ENCODE peak calls at places on chromosomes 3 and 15, in six cellular contexts. One of them, this sample, is unnamed.
A peak's percentile ranks its signal among the peaks of the same experiment; 100 is the strongest.

GRCh38 chr3:60017631-60018030 is 967.8 kb upstream of the CFAP20DC start:
- DNase-seq in bronchial epithelial cell: peak; percentile 68
- DNase-seq in fibroblast of lung: peak; percentile 4
- DNase-seq in endodermal cell: no peak
- DNase-seq in fibroblast of villous mesenchyme: no peak
- DNase-seq in kidney epithelial cell: peak; percentile 45
- DNase-seq in this sample: peak; percentile 2

GRCh38 chr3:39226106-39226741 is 33.8 kb upstream of the XIRP1 start:
- DNase-seq in endodermal cell: no peak
- DNase-seq in kidney epithelial cell: no peak
- DNase-seq in fibroblast of villous mesenchyme: no peak
- DNase-seq in bronchial epithelial cell: no peak
- DNase-seq in fibroblast of lung: no peak
- DNase-seq in this sample: no peak

GRCh38 chr15:35557012-35557411 is 11.0 kb upstream of the DPH6 start:
- DNase-seq in fibroblast of lung: no peak
- DNase-seq in fibroblast of villous mesenchyme: no peak
- DNase-seq in kidney epithelial cell: no peak
- DNase-seq in bronchial epithelial cell: no peak
- DNase-seq in endodermal cell: no peak
- DNase-seq in this sample: no peak

GRCh38 chr3:136196064-136196400 is at the start of gene MSL2:
- DNase-seq in kidney epithelial cell: no peak
- DNase-seq in fibroblast of lung: no peak
- DNase-seq in endodermal cell: no peak
- DNase-seq in fibroblast of villous mesenchyme: peak; percentile 80
- DNase-seq in bronchial epithelial cell: no peak
- DNase-seq in this sample: no peak

GRCh38 chr15:52370010-52370409 is 74.4 kb upstream of the MYO5C start:
- DNase-seq in bronchial epithelial cell: peak; percentile 70
- DNase-seq in fibroblast of villous mesenchyme: no peak
- DNase-seq in kidney epithelial cell: no peak
- DNase-seq in endodermal cell: no peak
- DNase-seq in fibroblast of lung: no peak
- DNase-seq in this sample: no peak

GRCh38 chr3:81692766-81693165 is 68.7 kb downstream of the GBE1 start:
- DNase-seq in fibroblast of villous mesenchyme: no peak
- DNase-seq in fibroblast of lung: no peak
- DNase-seq in kidney epithelial cell: no peak
- DNase-seq in bronchial epithelial cell: no peak
- DNase-seq in endodermal cell: no peak
- DNase-seq in this sample: no peak

GRCh38 chr3:4712109-4712508 is 219.0 kb downstream of the ITPR1 start:
- DNase-seq in kidney epithelial cell: peak; percentile 82
- DNase-seq in fibroblast of lung: peak; percentile 62
- DNase-seq in bronchial epithelial cell: peak; percentile 99
- DNase-seq in endodermal cell: no peak
- DNase-seq in fibroblast of villous mesenchyme: peak; percentile 94
- DNase-seq in this sample: peak; percentile 90

GRCh38 chr3:129119365-129120100 is 2.1 kb downstream of the RAB43 start:
- DNase-seq in kidney epithelial cell: no peak
- DNase-seq in fibroblast of lung: no peak
- DNase-seq in fibroblast of villous mesenchyme: peak; percentile 43
- DNase-seq in bronchial epithelial cell: no peak
- DNase-seq in endodermal cell: peak; percentile 64
- DNase-seq in this sample: peak; percentile 17

GRCh38 chr3:105700575-105700974 is 168.2 kb downstream of the CBLB start:
- DNase-seq in kidney epithelial cell: no peak
- DNase-seq in fibroblast of lung: no peak
- DNase-seq in endodermal cell: no peak
- DNase-seq in fibroblast of villous mesenchyme: no peak
- DNase-seq in bronchial epithelial cell: no peak
- DNase-seq in this sample: no peak

GRCh38 chr3:126474498-126475410 is 937 bp downstream of the ZXDC start:
- DNase-seq in bronchial epithelial cell: peak; percentile 23
- DNase-seq in kidney epithelial cell: no peak
- DNase-seq in endodermal cell: peak; percentile 81
- DNase-seq in fibroblast of villous mesenchyme: peak; percentile 48
- DNase-seq in fibroblast of lung: peak; percentile 41
- DNase-seq in this sample: peak; percentile 49

GRCh38 chr3:37885831-37886230 is 24.2 kb downstream of the CTDSPL start:
- DNase-seq in fibroblast of villous mesenchyme: peak; percentile 18
- DNase-seq in kidney epithelial cell: no peak
- DNase-seq in endodermal cell: no peak
- DNase-seq in fibroblast of lung: peak; percentile 22
- DNase-seq in bronchial epithelial cell: no peak
- DNase-seq in this sample: no peak

GRCh38 chr3:40464339-40465110 is 7.4 kb downstream of the RPL14 start:
- DNase-seq in kidney epithelial cell: no peak
- DNase-seq in fibroblast of villous mesenchyme: no peak
- DNase-seq in endodermal cell: no peak
- DNase-seq in fibroblast of lung: no peak
- DNase-seq in bronchial epithelial cell: no peak
- DNase-seq in this sample: no peak

DNA sequence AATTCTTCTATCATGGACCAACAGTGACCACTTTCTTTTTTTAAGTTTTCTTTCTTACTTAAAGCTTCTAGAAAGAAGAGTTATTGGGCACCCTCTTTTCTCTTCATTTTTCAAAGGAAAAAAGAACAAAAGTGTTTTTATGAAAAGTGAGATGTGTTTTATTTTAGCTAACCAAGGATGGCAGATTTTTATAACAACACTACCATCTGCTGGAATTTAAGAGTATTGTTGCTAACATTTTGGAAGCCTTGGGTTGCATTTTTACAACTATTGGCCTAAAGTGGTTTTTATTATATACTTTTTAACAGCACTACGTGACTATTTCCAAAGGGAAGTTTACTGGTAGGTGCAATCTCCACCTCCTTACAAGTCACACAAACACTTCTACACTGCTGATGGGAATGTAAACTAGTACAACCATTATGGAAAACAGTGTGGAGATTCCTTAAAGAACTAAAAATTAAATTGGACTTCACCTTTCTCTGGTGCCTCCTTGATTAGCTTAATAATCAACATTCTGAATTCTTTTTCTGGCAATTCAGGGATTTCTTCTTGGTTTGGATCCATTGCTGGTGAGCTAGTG is 237.7 kb upstream of the AGTR1 start:
- DNase-seq in kidney epithelial cell: no peak
- DNase-seq in bronchial epithelial cell: no peak
- DNase-seq in fibroblast of villous mesenchyme: peak; percentile 13
- DNase-seq in fibroblast of lung: peak; percentile 38
- DNase-seq in endodermal cell: no peak
- DNase-seq in this sample: peak; percentile 50
- TF ChIP-seq CTCF in kidney epithelial cell: no peak
- TF ChIP-seq CTCF in bronchial epithelial cell: peak; percentile 3
- TF ChIP-seq CTCF in fibroblast of villous mesenchyme: peak; percentile 12
- TF ChIP-seq CTCF in fibroblast of lung: peak; percentile 37
- TF ChIP-seq CTCF in endodermal cell: peak; percentile 70
- TF ChIP-seq CTCF in this sample: peak; percentile 46

GRCh38 chr15:41883484-41883825 is 10.4 kb downstream of the SPTBN5 start:
- DNase-seq in bronchial epithelial cell: no peak
- DNase-seq in endodermal cell: no peak
- DNase-seq in kidney epithelial cell: no peak
- DNase-seq in fibroblast of lung: no peak
- DNase-seq in fibroblast of villous mesenchyme: no peak
- DNase-seq in this sample: no peak

GRCh38 chr15:41884458-41884857 is 9.4 kb downstream of the SPTBN5 start:
- DNase-seq in fibroblast of villous mesenchyme: no peak
- DNase-seq in fibroblast of lung: no peak
- DNase-seq in bronchial epithelial cell: no peak
- DNase-seq in kidney epithelial cell: no peak
- DNase-seq in endodermal cell: no peak
- DNase-seq in this sample: no peak

GRCh38 chr15:41881550-41881924 is 12.3 kb downstream of the SPTBN5 start:
- DNase-seq in bronchial epithelial cell: no peak
- DNase-seq in kidney epithelial cell: no peak
- DNase-seq in fibroblast of lung: no peak
- DNase-seq in fibroblast of villous mesenchyme: no peak
- DNase-seq in endodermal cell: no peak
- DNase-seq in this sample: no peak

GRCh38 chr15:41881925-41882688 is 11.7 kb downstream of the SPTBN5 start:
- DNase-seq in endodermal cell: peak; percentile 79
- DNase-seq in bronchial epithelial cell: no peak
- DNase-seq in fibroblast of lung: no peak
- DNase-seq in kidney epithelial cell: no peak
- DNase-seq in fibroblast of villous mesenchyme: no peak
- DNase-seq in this sample: peak; percentile 46

GRCh38 chr15:41882689-41883483 is 11.0 kb downstream of the SPTBN5 start:
- DNase-seq in fibroblast of lung: no peak
- DNase-seq in endodermal cell: no peak
- DNase-seq in kidney epithelial cell: no peak
- DNase-seq in fibroblast of villous mesenchyme: no peak
- DNase-seq in bronchial epithelial cell: peak; percentile 34
- DNase-seq in this sample: no peak
- H3K4me3 ChIP-seq in fibroblast of lung: no peak overlapping the region
- H3K4me3 ChIP-seq in endodermal cell: no peak overlapping the region
- H3K4me3 ChIP-seq in kidney epithelial cell: no peak overlapping the region
- H3K4me3 ChIP-seq in fibroblast of villous mesenchyme: no peak overlapping the region
- H3K4me3 ChIP-seq in bronchial epithelial cell: peak overlapping the region; percentile 30
- H3K4me3 ChIP-seq in this sample: no peak overlapping the region

GRCh38 chr3:153513236-153513635 is 351.2 kb downstream of the RAP2B start:
- DNase-seq in fibroblast of lung: peak; percentile 13
- DNase-seq in endodermal cell: peak; percentile 64
- DNase-seq in bronchial epithelial cell: peak; percentile 26
- DNase-seq in fibroblast of villous mesenchyme: peak; percentile 1
- DNase-seq in kidney epithelial cell: no peak
- DNase-seq in this sample: peak; percentile 38
- TF ChIP-seq CTCF in fibroblast of lung: peak; percentile 37
- TF ChIP-seq CTCF in endodermal cell: peak; percentile 80
- TF ChIP-seq CTCF in bronchial epithelial cell: peak; percentile 38
- TF ChIP-seq CTCF in fibroblast of villous mesenchyme: peak; percentile 30
- TF ChIP-seq CTCF in kidney epithelial cell: no peak
- TF ChIP-seq CTCF in this sample: peak; percentile 57

GRCh38 chr15:46266691-46267090 is 631.9 kb downstream of the SQOR start:
- DNase-seq in kidney epithelial cell: no peak
- DNase-seq in endodermal cell: no peak
- DNase-seq in fibroblast of lung: no peak
- DNase-seq in bronchial epithelial cell: no peak
- DNase-seq in fibroblast of villous mesenchyme: no peak
- DNase-seq in this sample: no peak

GRCh38 chr15:46260937-46261336 is 626.1 kb downstream of the SQOR start:
- DNase-seq in fibroblast of lung: no peak
- DNase-seq in kidney epithelial cell: no peak
- DNase-seq in bronchial epithelial cell: no peak
- DNase-seq in endodermal cell: peak; percentile 82
- DNase-seq in fibroblast of villous mesenchyme: no peak
- DNase-seq in this sample: no peak

DNA sequence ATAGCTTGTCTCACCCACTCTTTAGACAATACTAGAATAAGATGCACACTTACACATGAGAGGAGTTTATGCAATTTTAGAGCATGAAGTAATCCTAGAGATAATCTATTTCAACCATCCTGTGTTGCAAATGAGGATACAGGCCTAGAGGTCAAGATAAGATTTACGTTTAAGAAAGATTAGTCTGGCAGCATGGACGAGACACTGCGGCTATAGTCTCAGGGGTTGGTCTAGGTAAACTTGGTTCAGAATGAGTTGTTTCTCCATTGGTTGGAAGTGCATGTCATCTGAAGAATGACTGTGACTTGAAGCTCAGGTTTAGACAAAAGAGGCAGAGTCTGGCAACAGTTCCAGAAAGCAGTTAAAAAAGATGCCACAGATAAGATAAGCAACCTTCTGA is 630.8 kb downstream of the SQOR start:
- DNase-seq in fibroblast of lung: no peak
- DNase-seq in bronchial epithelial cell: no peak
- DNase-seq in kidney epithelial cell: no peak
- DNase-seq in endodermal cell: no peak
- DNase-seq in fibroblast of villous mesenchyme: no peak
- DNase-seq in this sample: no peak
- H3K4me3 ChIP-seq in fibroblast of lung: no peak overlapping the region
- H3K4me3 ChIP-seq in bronchial epithelial cell: no peak overlapping the region
- H3K4me3 ChIP-seq in kidney epithelial cell: no peak overlapping the region
- H3K4me3 ChIP-seq in endodermal cell: no peak overlapping the region
- H3K4me3 ChIP-seq in fibroblast of villous mesenchyme: no peak overlapping the region
- H3K4me3 ChIP-seq in this sample: no peak overlapping the region

GRCh38 chr3:119810018-119810435 is 28.1 kb downstream of the NR1I2 start:
- DNase-seq in endodermal cell: no peak
- DNase-seq in fibroblast of villous mesenchyme: peak; percentile 9
- DNase-seq in fibroblast of lung: peak; percentile 32
- DNase-seq in bronchial epithelial cell: peak; percentile 15
- DNase-seq in kidney epithelial cell: no peak
- DNase-seq in this sample: peak; percentile 30
- TF ChIP-seq CTCF in endodermal cell: no peak
- TF ChIP-seq CTCF in fibroblast of villous mesenchyme: peak; percentile 27
- TF ChIP-seq CTCF in fibroblast of lung: peak; percentile 29
- TF ChIP-seq CTCF in bronchial epithelial cell: peak; percentile 51
- TF ChIP-seq CTCF in kidney epithelial cell: peak; percentile 33
- TF ChIP-seq CTCF in this sample: peak; percentile 38

GRCh38 chr15:37109952-37110630 is 9.7 kb upstream of the MEIS2 start:
- DNase-seq in endodermal cell: peak; percentile 81
- DNase-seq in bronchial epithelial cell: peak; percentile 30
- DNase-seq in fibroblast of lung: peak; percentile 34
- DNase-seq in kidney epithelial cell: no peak
- DNase-seq in fibroblast of villous mesenchyme: peak; percentile 61
- DNase-seq in this sample: no peak
- H3K4me3 ChIP-seq in endodermal cell: peak overlapping the region; percentile 82
- H3K4me3 ChIP-seq in bronchial epithelial cell: peak overlapping the region; percentile 32
- H3K4me3 ChIP-seq in fibroblast of lung: peak overlapping the region; percentile 14
- H3K4me3 ChIP-seq in kidney epithelial cell: peak overlapping the region; percentile 2
- H3K4me3 ChIP-seq in fibroblast of villous mesenchyme: peak overlapping the region; percentile 61
- H3K4me3 ChIP-seq in this sample: no peak overlapping the region

DNA sequence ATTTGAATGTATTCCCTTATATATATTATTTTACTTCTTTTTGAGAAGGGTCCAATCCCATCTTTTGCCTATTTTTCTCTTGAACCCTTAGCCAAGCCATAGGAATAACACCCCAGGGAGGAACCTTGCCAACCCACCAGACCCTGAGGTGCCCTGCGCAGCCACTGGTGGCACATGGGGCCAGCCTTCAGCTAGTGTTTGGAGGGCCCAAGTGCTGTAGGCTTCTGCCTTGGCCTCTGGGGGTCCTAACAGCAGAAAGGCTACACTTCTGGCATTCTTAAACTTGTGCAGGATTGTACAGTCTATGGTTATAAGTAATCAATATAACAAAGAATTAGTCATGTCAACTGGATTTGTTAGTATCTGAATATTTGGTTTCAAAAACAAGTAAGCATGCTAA is 34.5 kb downstream of the RUVBL1 start:
- DNase-seq in fibroblast of villous mesenchyme: no peak
- DNase-seq in fibroblast of lung: no peak
- DNase-seq in bronchial epithelial cell: no peak
- DNase-seq in kidney epithelial cell: no peak
- DNase-seq in endodermal cell: no peak
- DNase-seq in this sample: no peak
- TF ChIP-seq CTCF in fibroblast of villous mesenchyme: no peak
- TF ChIP-seq CTCF in fibroblast of lung: no peak
- TF ChIP-seq CTCF in bronchial epithelial cell: no peak
- TF ChIP-seq CTCF in kidney epithelial cell: no peak
- TF ChIP-seq CTCF in endodermal cell: peak; percentile 40
- TF ChIP-seq CTCF in this sample: no peak

This sample was measured in choroid plexus epithelial cell.